ENCODE peak calls at places on chromosomes 2 and 18, in seven cellular contexts. One of them, this sample, is unnamed.

GRCh38 chr2:192087398-192087958 is 107.3 kb downstream of the TMEFF2 start:
- DNase-seq in posterior cingulate gyrus: no peak
- DNase-seq in IMR-90: no peak
- DNase-seq in SHP77: peak; percentile 25
- DNase-seq in cardiac fibroblast: no peak
- DNase-seq in Karpas-422: no peak
- DNase-seq in stimulated activated CD4-positive, alpha-beta T cell treated with anti-CD3 and anti-CD28 coated beads, Interleukin-1b, Interleukin-23, amount 100 ng/mL, for 24 hours: no peak
- DNase-seq in this sample: no peak

GRCh38 chr2:101147971-101148370 is 3.2 kb downstream of the TBC1D8 start:
- DNase-seq in posterior cingulate gyrus: no peak
- DNase-seq in IMR-90: no peak
- DNase-seq in SHP77: no peak
- DNase-seq in cardiac fibroblast: no peak
- DNase-seq in Karpas-422: no peak
- DNase-seq in stimulated activated CD4-positive, alpha-beta T cell treated with anti-CD3 and anti-CD28 coated beads, Interleukin-1b, Interleukin-23, amount 100 ng/mL, for 24 hours: no peak
- DNase-seq in this sample: no peak

GRCh38 chr18:79222790-79223189 is 153.6 kb downstream of the ATP9B start:
- DNase-seq in posterior cingulate gyrus: no peak
- DNase-seq in IMR-90: no peak
- DNase-seq in SHP77: no peak
- DNase-seq in cardiac fibroblast: no peak
- DNase-seq in Karpas-422: peak; percentile 55
- DNase-seq in stimulated activated CD4-positive, alpha-beta T cell treated with anti-CD3 and anti-CD28 coated beads, Interleukin-1b, Interleukin-23, amount 100 ng/mL, for 24 hours: no peak
- DNase-seq in this sample: no peak

GRCh38 chr18:36672437-36673344 is 156.1 kb downstream of the TPGS2 start:
- DNase-seq in posterior cingulate gyrus: no peak
- DNase-seq in IMR-90: peak; percentile 67
- DNase-seq in SHP77: peak; percentile 79
- DNase-seq in cardiac fibroblast: peak; percentile 76
- DNase-seq in Karpas-422: peak; percentile 86
- DNase-seq in stimulated activated CD4-positive, alpha-beta T cell treated with anti-CD3 and anti-CD28 coated beads, Interleukin-1b, Interleukin-23, amount 100 ng/mL, for 24 hours: no peak
- DNase-seq in this sample: peak; percentile 46

GRCh38 chr2:142944264-142944663 is 66.8 kb downstream of the KYNU start:
- DNase-seq in posterior cingulate gyrus: no peak
- DNase-seq in IMR-90: peak; percentile 37
- DNase-seq in SHP77: no peak
- DNase-seq in cardiac fibroblast: peak; percentile 7
- DNase-seq in Karpas-422: no peak
- DNase-seq in stimulated activated CD4-positive, alpha-beta T cell treated with anti-CD3 and anti-CD28 coated beads, Interleukin-1b, Interleukin-23, amount 100 ng/mL, for 24 hours: no peak
- DNase-seq in this sample: no peak

GRCh38 chr2:97936199-97936598 is 59.5 kb downstream of the TMEM131 start:
- DNase-seq in posterior cingulate gyrus: no peak
- DNase-seq in IMR-90: no peak
- DNase-seq in SHP77: peak; percentile 84
- DNase-seq in cardiac fibroblast: no peak
- DNase-seq in Karpas-422: peak; percentile 47
- DNase-seq in stimulated activated CD4-positive, alpha-beta T cell treated with anti-CD3 and anti-CD28 coated beads, Interleukin-1b, Interleukin-23, amount 100 ng/mL, for 24 hours: no peak
- DNase-seq in this sample: peak; percentile 39

GRCh38 chr2:46032161-46032813 is 264.9 kb upstream of the EPAS1 start:
- DNase-seq in posterior cingulate gyrus: no peak
- DNase-seq in IMR-90: no peak
- DNase-seq in SHP77: no peak
- DNase-seq in cardiac fibroblast: no peak
- DNase-seq in Karpas-422: no peak
- DNase-seq in stimulated activated CD4-positive, alpha-beta T cell treated with anti-CD3 and anti-CD28 coated beads, Interleukin-1b, Interleukin-23, amount 100 ng/mL, for 24 hours: no peak
- DNase-seq in this sample: no peak

GRCh38 chr2:208718828-208719227 is 312.2 kb downstream of the PTH2R start:
- DNase-seq in posterior cingulate gyrus: no peak
- DNase-seq in IMR-90: no peak
- DNase-seq in SHP77: no peak
- DNase-seq in cardiac fibroblast: no peak
- DNase-seq in Karpas-422: no peak
- DNase-seq in stimulated activated CD4-positive, alpha-beta T cell treated with anti-CD3 and anti-CD28 coated beads, Interleukin-1b, Interleukin-23, amount 100 ng/mL, for 24 hours: no peak
- DNase-seq in this sample: peak; percentile 24

GRCh38 chr2:207375207-207375875 is 154.4 kb upstream of the CREB1 start:
- DNase-seq in posterior cingulate gyrus: no peak
- DNase-seq in IMR-90: no peak
- DNase-seq in SHP77: no peak
- DNase-seq in cardiac fibroblast: no peak
- DNase-seq in Karpas-422: peak; percentile 34
- DNase-seq in stimulated activated CD4-positive, alpha-beta T cell treated with anti-CD3 and anti-CD28 coated beads, Interleukin-1b, Interleukin-23, amount 100 ng/mL, for 24 hours: no peak
- DNase-seq in this sample: no peak

GRCh38 chr18:33673689-33674088 is 95.7 kb downstream of the ASXL3 start:
- DNase-seq in posterior cingulate gyrus: no peak
- DNase-seq in IMR-90: no peak
- DNase-seq in SHP77: no peak
- DNase-seq in cardiac fibroblast: no peak
- DNase-seq in Karpas-422: peak; percentile 67
- DNase-seq in stimulated activated CD4-positive, alpha-beta T cell treated with anti-CD3 and anti-CD28 coated beads, Interleukin-1b, Interleukin-23, amount 100 ng/mL, for 24 hours: no peak
- DNase-seq in this sample: no peak

GRCh38 chr2:227684258-227684657 is 17.7 kb downstream of the SCYGR5 start:
- DNase-seq in posterior cingulate gyrus: no peak
- DNase-seq in IMR-90: no peak
- DNase-seq in SHP77: no peak
- DNase-seq in cardiac fibroblast: no peak
- DNase-seq in Karpas-422: no peak
- DNase-seq in stimulated activated CD4-positive, alpha-beta T cell treated with anti-CD3 and anti-CD28 coated beads, Interleukin-1b, Interleukin-23, amount 100 ng/mL, for 24 hours: no peak
- DNase-seq in this sample: no peak

GRCh38 chr18:70931942-70932814 is 643.3 kb downstream of the SOCS6 start:
- DNase-seq in posterior cingulate gyrus: no peak
- DNase-seq in IMR-90: peak; percentile 17
- DNase-seq in SHP77: peak; percentile 68
- DNase-seq in cardiac fibroblast: peak; percentile 73
- DNase-seq in Karpas-422: peak; percentile 77
- DNase-seq in stimulated activated CD4-positive, alpha-beta T cell treated with anti-CD3 and anti-CD28 coated beads, Interleukin-1b, Interleukin-23, amount 100 ng/mL, for 24 hours: no peak
- DNase-seq in this sample: no peak

GRCh38 chr18:22564036-22564435 is 146.3 kb upstream of the CTAGE1 start:
- DNase-seq in posterior cingulate gyrus: no peak
- DNase-seq in IMR-90: peak; percentile 71
- DNase-seq in SHP77: no peak
- DNase-seq in cardiac fibroblast: peak; percentile 55
- DNase-seq in Karpas-422: no peak
- DNase-seq in stimulated activated CD4-positive, alpha-beta T cell treated with anti-CD3 and anti-CD28 coated beads, Interleukin-1b, Interleukin-23, amount 100 ng/mL, for 24 hours: no peak
- DNase-seq in this sample: no peak

GRCh38 chr2:105329561-105330495 is at the start of gene TGFBRAP1:
- DNase-seq in posterior cingulate gyrus: peak; percentile 85
- DNase-seq in IMR-90: peak; percentile 42
- DNase-seq in SHP77: peak; percentile 49
- DNase-seq in cardiac fibroblast: no peak
- DNase-seq in Karpas-422: peak; percentile 83
- DNase-seq in stimulated activated CD4-positive, alpha-beta T cell treated with anti-CD3 and anti-CD28 coated beads, Interleukin-1b, Interleukin-23, amount 100 ng/mL, for 24 hours: peak; percentile 51
- DNase-seq in this sample: peak; percentile 74

GRCh38 chr2:175251425-175252041 is 70.0 kb upstream of the ATP5MC3 start:
- DNase-seq in posterior cingulate gyrus: no peak
- DNase-seq in IMR-90: peak; percentile 40
- DNase-seq in SHP77: peak; percentile 17
- DNase-seq in cardiac fibroblast: peak; percentile 60
- DNase-seq in Karpas-422: peak; percentile 77
- DNase-seq in stimulated activated CD4-positive, alpha-beta T cell treated with anti-CD3 and anti-CD28 coated beads, Interleukin-1b, Interleukin-23, amount 100 ng/mL, for 24 hours: no peak
- DNase-seq in this sample: no peak

GRCh38 chr2:172403402-172403801 is 24.0 kb upstream of the ITGA6 start:
- DNase-seq in posterior cingulate gyrus: no peak
- DNase-seq in IMR-90: no peak
- DNase-seq in SHP77: no peak
- DNase-seq in cardiac fibroblast: no peak
- DNase-seq in Karpas-422: no peak
- DNase-seq in stimulated activated CD4-positive, alpha-beta T cell treated with anti-CD3 and anti-CD28 coated beads, Interleukin-1b, Interleukin-23, amount 100 ng/mL, for 24 hours: no peak
- DNase-seq in this sample: no peak

GRCh38 chr2:186617771-186618170 is 27.9 kb downstream of the ITGAV start:
- DNase-seq in posterior cingulate gyrus: no peak
- DNase-seq in IMR-90: no peak
- DNase-seq in SHP77: no peak
- DNase-seq in cardiac fibroblast: no peak
- DNase-seq in Karpas-422: no peak
- DNase-seq in stimulated activated CD4-positive, alpha-beta T cell treated with anti-CD3 and anti-CD28 coated beads, Interleukin-1b, Interleukin-23, amount 100 ng/mL, for 24 hours: no peak
- DNase-seq in this sample: no peak

GRCh38 chr2:111135910-111136297 is 15.2 kb downstream of the BCL2L11 start:
- DNase-seq in posterior cingulate gyrus: no peak
- DNase-seq in IMR-90: peak; percentile 40
- DNase-seq in SHP77: no peak
- DNase-seq in cardiac fibroblast: peak; percentile 45
- DNase-seq in Karpas-422: no peak
- DNase-seq in stimulated activated CD4-positive, alpha-beta T cell treated with anti-CD3 and anti-CD28 coated beads, Interleukin-1b, Interleukin-23, amount 100 ng/mL, for 24 hours: no peak
- DNase-seq in this sample: no peak